ENCODE peak calls at places on chromosome 4, in six cellular contexts. One of them, this sample, is unnamed. For H3K4me1, the result is how much of the 10 kb centered on the place peaks cover.

GRCh38 chr4:8200302-8200975 is 1.3 kb downstream of the SH3TC1 start:
- DNase-seq in prostate gland: peak
- DNase-seq in pancreas: no peak
- DNase-seq in psoas muscle: peak
- DNase-seq in left ventricle myocardium inferior: peak
- DNase-seq in heart right ventricle: peak
- DNase-seq in this sample: peak

GRCh38 chr4:1208266-1208961 is 36.0 kb upstream of the SPON2 start:
- DNase-seq in left ventricle myocardium inferior: peak
- DNase-seq in psoas muscle: peak
- DNase-seq in pancreas: peak
- DNase-seq in prostate gland: no peak
- DNase-seq in heart right ventricle: peak
- DNase-seq in this sample: peak

GRCh38 chr4:163681208-163681821 is 186.8 kb downstream of the TMA16 start:
- DNase-seq in pancreas: no peak
- DNase-seq in prostate gland: no peak
- DNase-seq in left ventricle myocardium inferior: no peak
- DNase-seq in psoas muscle: no peak
- DNase-seq in heart right ventricle: no peak
- DNase-seq in this sample: no peak

GRCh38 chr4:125043453-125043852 is 271.3 kb upstream of the FAT4 start:
- DNase-seq in psoas muscle: no peak
- DNase-seq in heart right ventricle: no peak
- DNase-seq in pancreas: no peak
- DNase-seq in left ventricle myocardium inferior: no peak
- DNase-seq in prostate gland: no peak
- DNase-seq in this sample: no peak

GRCh38 chr4:104589264-104589868 is 94.7 kb upstream of the CXXC4 start:
- DNase-seq in psoas muscle: no peak
- DNase-seq in heart right ventricle: no peak
- DNase-seq in pancreas: no peak
- DNase-seq in left ventricle myocardium inferior: no peak
- DNase-seq in prostate gland: no peak
- DNase-seq in this sample: no peak

GRCh38 chr4:123397276-123398150 is 918 bp downstream of the SPRY1 start:
- DNase-seq in psoas muscle: peak
- DNase-seq in left ventricle myocardium inferior: peak
- DNase-seq in prostate gland: peak
- DNase-seq in pancreas: peak
- DNase-seq in heart right ventricle: peak
- DNase-seq in this sample: peak

GRCh38 chr4:75708218-75708691 is 16.1 kb upstream of the USO1 start:
- DNase-seq in left ventricle myocardium inferior: no peak
- DNase-seq in psoas muscle: no peak
- DNase-seq in heart right ventricle: no peak
- DNase-seq in pancreas: no peak
- DNase-seq in prostate gland: no peak
- DNase-seq in this sample: no peak

GRCh38 chr4:150305995-150306394 is 227.8 kb downstream of the DCLK2 start:
- DNase-seq in heart right ventricle: no peak
- DNase-seq in left ventricle myocardium inferior: no peak
- DNase-seq in psoas muscle: no peak
- DNase-seq in prostate gland: no peak
- DNase-seq in pancreas: no peak
- DNase-seq in this sample: no peak

GRCh38 chr4:8553958-8554357 is 26.2 kb upstream of the GPR78 start:
- DNase-seq in left ventricle myocardium inferior: no peak
- DNase-seq in prostate gland: no peak
- DNase-seq in heart right ventricle: no peak
- DNase-seq in psoas muscle: no peak
- DNase-seq in pancreas: peak
- DNase-seq in this sample: no peak

GRCh38 chr4:82517043-82517442 is 44.7 kb downstream of the TMEM150C start:
- DNase-seq in left ventricle myocardium inferior: no peak
- DNase-seq in psoas muscle: no peak
- DNase-seq in pancreas: no peak
- DNase-seq in prostate gland: no peak
- DNase-seq in heart right ventricle: no peak
- DNase-seq in this sample: no peak

GRCh38 chr4:89988268-89988667 is 93.6 kb downstream of the MMRN1 start:
- DNase-seq in pancreas: no peak
- DNase-seq in left ventricle myocardium inferior: no peak
- DNase-seq in prostate gland: no peak
- DNase-seq in psoas muscle: no peak
- DNase-seq in heart right ventricle: no peak
- DNase-seq in this sample: no peak

GRCh38 chr4:184457530-184458249 is 16.7 kb downstream of the IRF2 start:
- DNase-seq in heart right ventricle: no peak
- DNase-seq in left ventricle myocardium inferior: no peak
- DNase-seq in pancreas: no peak
- DNase-seq in prostate gland: no peak
- DNase-seq in psoas muscle: peak
- DNase-seq in this sample: no peak

GRCh38 chr4:28238756-28239155 is 1378.1 kb downstream of the STIM2 start:
- DNase-seq in pancreas: no peak
- DNase-seq in heart right ventricle: no peak
- DNase-seq in left ventricle myocardium inferior: no peak
- DNase-seq in psoas muscle: no peak
- DNase-seq in prostate gland: no peak
- DNase-seq in this sample: no peak

GRCh38 chr4:6892190-6892908 is 17.3 kb upstream of the TBC1D14 start:
- DNase-seq in heart right ventricle: no peak
- DNase-seq in left ventricle myocardium inferior: peak
- DNase-seq in prostate gland: peak
- DNase-seq in psoas muscle: peak
- DNase-seq in pancreas: no peak
- DNase-seq in this sample: peak

GRCh38 chr4:98802673-98803286 is 126.2 kb downstream of the EIF4E start:
- DNase-seq in heart right ventricle: no peak
- DNase-seq in pancreas: no peak
- DNase-seq in psoas muscle: no peak
- DNase-seq in left ventricle myocardium inferior: no peak
- DNase-seq in prostate gland: no peak
- DNase-seq in this sample: no peak

DNA sequence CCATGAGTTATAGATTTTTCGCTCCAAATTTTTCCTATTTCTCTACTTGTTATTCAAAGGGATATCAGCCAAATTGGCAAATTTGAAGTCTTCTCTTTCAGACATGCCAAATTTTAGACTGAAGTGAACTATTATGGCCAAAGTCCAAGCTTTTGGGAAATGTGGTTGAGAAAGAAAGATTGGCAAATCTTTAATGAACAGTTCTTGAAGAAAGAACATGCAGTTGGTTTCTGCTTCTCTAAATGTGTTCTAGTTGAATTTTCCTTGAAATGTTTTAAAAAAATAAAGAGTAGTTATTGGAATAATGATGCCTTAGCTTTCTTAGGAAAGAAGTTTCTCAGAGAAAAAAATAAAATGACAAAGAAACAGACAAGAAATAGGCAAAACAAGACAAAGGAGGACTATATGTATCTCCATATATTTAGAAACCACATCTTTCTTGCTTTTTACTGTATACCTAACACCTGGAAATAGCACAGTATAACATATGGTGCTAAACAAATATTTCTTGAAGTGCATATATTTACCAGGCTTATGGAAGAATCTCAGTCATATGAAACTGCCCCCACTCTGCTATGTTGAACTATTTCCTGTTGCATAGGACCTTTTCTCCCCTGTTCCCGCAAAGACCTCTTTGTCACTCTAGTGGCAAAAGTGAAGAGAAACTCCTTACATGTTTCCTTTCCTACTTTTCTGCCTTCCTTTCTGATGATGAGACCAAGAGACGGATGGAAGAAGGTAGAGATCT is 250.0 kb downstream of the ARHGAP24 start:
- DNase-seq in prostate gland: no peak
- DNase-seq in pancreas: no peak
- DNase-seq in left ventricle myocardium inferior: no peak
- DNase-seq in heart right ventricle: no peak
- DNase-seq in psoas muscle: no peak
- DNase-seq in this sample: no peak
- H3K27ac ChIP-seq in prostate gland: no peak
- H3K27ac ChIP-seq in pancreas: peak
- H3K27ac ChIP-seq in left ventricle myocardium inferior: peak
- H3K27ac ChIP-seq in heart right ventricle: peak
- H3K27ac ChIP-seq in psoas muscle: no peak
- H3K27ac ChIP-seq in this sample: no peak

DNA sequence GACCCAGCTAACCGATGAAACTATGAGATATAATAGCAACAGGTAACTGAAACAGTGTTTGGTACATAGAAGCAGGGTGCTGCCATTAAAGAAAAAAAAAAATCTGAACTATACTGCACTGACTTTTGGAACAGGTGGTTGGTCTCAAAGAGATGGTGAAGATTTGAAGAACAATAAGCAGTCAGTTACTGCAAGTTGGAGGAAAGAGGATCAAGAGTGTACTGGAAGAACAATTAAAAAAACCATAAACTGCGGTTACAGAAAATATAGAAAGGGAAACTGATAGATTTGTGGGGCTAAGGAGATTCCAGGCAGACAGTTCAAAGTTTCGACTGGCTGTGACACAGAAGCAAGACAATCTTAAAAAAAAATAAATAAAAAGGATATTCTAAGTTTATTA is 181.9 kb upstream of the TRAM1L1 start:
- DNase-seq in heart right ventricle: no peak
- DNase-seq in psoas muscle: no peak
- DNase-seq in pancreas: no peak
- DNase-seq in left ventricle myocardium inferior: no peak
- DNase-seq in prostate gland: no peak
- DNase-seq in this sample: no peak
- TF ChIP-seq CTCF in heart right ventricle: no peak
- TF ChIP-seq CTCF in psoas muscle: no peak
- TF ChIP-seq CTCF in pancreas: no peak
- TF ChIP-seq CTCF in left ventricle myocardium inferior: no peak
- TF ChIP-seq CTCF in prostate gland: no peak
- TF ChIP-seq CTCF in this sample: no peak

GRCh38 chr4:169250796-169251195 is 20.0 kb downstream of the SH3RF1 start:
- DNase-seq in left ventricle myocardium inferior: no peak
- DNase-seq in prostate gland: no peak
- DNase-seq in heart right ventricle: no peak
- DNase-seq in pancreas: no peak
- DNase-seq in psoas muscle: no peak
- DNase-seq in this sample: no peak

GRCh38 chr4:169252339-169253086 is 18.2 kb downstream of the SH3RF1 start:
- DNase-seq in left ventricle myocardium inferior: no peak
- DNase-seq in prostate gland: no peak
- DNase-seq in pancreas: no peak
- DNase-seq in heart right ventricle: no peak
- DNase-seq in psoas muscle: no peak
- DNase-seq in this sample: no peak

GRCh38 chr4:169251291-169252235 is 19.2 kb downstream of the SH3RF1 start:
- DNase-seq in pancreas: no peak
- DNase-seq in prostate gland: no peak
- DNase-seq in heart right ventricle: no peak
- DNase-seq in left ventricle myocardium inferior: no peak
- DNase-seq in psoas muscle: no peak
- DNase-seq in this sample: no peak

GRCh38 chr4:169246957-169247396 is 23.8 kb downstream of the SH3RF1 start:
- DNase-seq in heart right ventricle: no peak
- DNase-seq in pancreas: no peak
- DNase-seq in prostate gland: no peak
- DNase-seq in left ventricle myocardium inferior: no peak
- DNase-seq in psoas muscle: no peak
- DNase-seq in this sample: no peak

DNA sequence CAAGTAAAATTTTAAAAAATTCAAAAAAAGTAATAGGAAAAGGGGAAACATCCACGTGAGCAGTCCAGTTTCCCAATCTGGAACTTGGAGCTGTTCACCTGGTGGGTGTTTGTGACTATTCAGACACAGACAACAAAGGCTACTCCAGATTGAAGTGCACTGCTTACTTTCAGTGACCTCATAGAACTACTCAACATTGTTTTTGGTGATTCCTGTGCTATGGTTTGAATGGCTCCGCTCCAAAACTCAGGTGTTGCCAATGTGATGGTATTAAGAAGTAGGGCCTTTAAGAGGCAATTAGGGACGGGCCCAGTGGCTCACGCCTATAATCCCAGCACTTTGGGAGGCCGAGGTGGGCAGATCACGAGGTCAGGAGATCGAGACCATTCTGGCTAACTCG is 22.1 kb downstream of the SH3RF1 start:
- DNase-seq in left ventricle myocardium inferior: no peak
- DNase-seq in heart right ventricle: no peak
- DNase-seq in pancreas: no peak
- DNase-seq in psoas muscle: no peak
- DNase-seq in prostate gland: no peak
- DNase-seq in this sample: peak
- H3K4me1 ChIP-seq in left ventricle myocardium inferior: half or more
- H3K4me1 ChIP-seq in heart right ventricle: half or more
- H3K4me1 ChIP-seq in pancreas: under half
- H3K4me1 ChIP-seq in psoas muscle: under half
- H3K4me1 ChIP-seq in prostate gland: under half
- H3K4me1 ChIP-seq in this sample: half or more

GRCh38 chr4:169253087-169253675 is 17.6 kb downstream of the SH3RF1 start:
- DNase-seq in heart right ventricle: no peak
- DNase-seq in pancreas: no peak
- DNase-seq in left ventricle myocardium inferior: no peak
- DNase-seq in psoas muscle: no peak
- DNase-seq in prostate gland: no peak
- DNase-seq in this sample: no peak

GRCh38 chr4:169253904-169254303 is 16.9 kb downstream of the SH3RF1 start:
- DNase-seq in heart right ventricle: no peak
- DNase-seq in pancreas: no peak
- DNase-seq in psoas muscle: no peak
- DNase-seq in prostate gland: no peak
- DNase-seq in left ventricle myocardium inferior: no peak
- DNase-seq in this sample: no peak

GRCh38 chr4:169244210-169244609 is 26.5 kb downstream of the SH3RF1 start:
- DNase-seq in psoas muscle: no peak
- DNase-seq in left ventricle myocardium inferior: no peak
- DNase-seq in pancreas: no peak
- DNase-seq in prostate gland: no peak
- DNase-seq in heart right ventricle: no peak
- DNase-seq in this sample: no peak

GRCh38 chr4:169254546-169254983 is 16.2 kb downstream of the SH3RF1 start:
- DNase-seq in prostate gland: no peak
- DNase-seq in psoas muscle: no peak
- DNase-seq in left ventricle myocardium inferior: no peak
- DNase-seq in heart right ventricle: no peak
- DNase-seq in pancreas: no peak
- DNase-seq in this sample: peak

DNA sequence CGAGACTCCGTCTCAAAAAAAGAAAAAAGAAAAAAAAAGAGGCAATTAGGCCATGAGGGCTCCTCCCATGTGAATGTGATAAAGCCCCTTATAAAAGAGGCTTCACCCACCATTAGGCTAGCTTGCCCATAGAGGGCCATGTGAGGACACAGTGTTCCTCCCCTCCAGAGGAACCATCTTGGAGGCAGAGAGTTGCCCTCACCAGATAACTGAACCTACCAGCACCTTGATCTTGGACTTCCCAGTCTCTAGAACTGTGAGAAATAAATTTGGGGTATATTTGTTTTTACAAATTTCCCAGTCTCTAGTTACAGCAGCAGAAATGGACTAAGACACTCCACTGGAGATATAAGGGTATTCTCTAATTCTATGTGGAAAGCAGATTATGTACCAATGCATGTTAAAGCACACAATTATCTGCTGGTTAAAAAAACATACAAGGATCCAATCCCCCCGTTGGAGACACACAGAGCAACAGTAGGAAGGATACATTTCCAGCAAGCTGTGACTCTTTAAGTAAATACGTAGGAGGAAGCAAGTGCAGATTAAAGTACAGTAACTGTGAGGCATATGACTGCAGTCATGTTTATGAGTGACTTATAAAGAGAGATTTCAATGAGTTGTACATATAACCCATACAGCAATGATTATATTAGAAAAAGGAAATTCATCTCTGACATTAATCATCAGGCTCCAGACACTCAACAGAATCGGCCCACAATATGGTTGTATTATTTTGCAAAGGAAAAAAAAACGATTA is 21.4 kb downstream of the SH3RF1 start:
- DNase-seq in pancreas: no peak
- DNase-seq in heart right ventricle: no peak
- DNase-seq in psoas muscle: no peak
- DNase-seq in left ventricle myocardium inferior: no peak
- DNase-seq in prostate gland: no peak
- DNase-seq in this sample: no peak
- H3K27ac ChIP-seq in pancreas: peak
- H3K27ac ChIP-seq in heart right ventricle: no peak
- H3K27ac ChIP-seq in psoas muscle: no peak
- H3K27ac ChIP-seq in left ventricle myocardium inferior: no peak
- H3K27ac ChIP-seq in prostate gland: no peak
- H3K27ac ChIP-seq in this sample: peak

This sample was measured in thyroid gland.